ENCODE peak calls at places on chromosomes 6 and 20, in ten cellular contexts. M, N, I, L, Z, T, H, B, G and O are unnamed samples.

GRCh38 chr6:168794515-168794914 is 353.5 kb downstream of the SMOC2 start:
- DNase-seq in M (no peak), N (no peak), I (no peak), L (no peak), Z (no peak), T (no peak), H (no peak), B (no peak), G (no peak), O (no peak)

GRCh38 chr6:25963426-25964123 is 973 bp downstream of the TRIM38 start:
- DNase-seq in M (no peak), N (no peak), I (no peak), L (no peak), Z (no peak), T (no peak), H (peak), B (peak), G (no peak), O (no peak)

GRCh38 chr6:2558861-2559811 is 191.6 kb downstream of the MYLK4 start:
- DNase-seq in M (no peak), N (no peak), I (no peak), L (no peak), Z (no peak), T (no peak), H (no peak), B (no peak), G (no peak), O (no peak)

GRCh38 chr6:165571721-165572132 is 91.3 kb downstream of the PDE10A start:
- DNase-seq in M (no peak), N (no peak), I (no peak), L (no peak), Z (no peak), T (peak), H (no peak), B (no peak), G (no peak), O (no peak)

GRCh38 chr20:58010666-58011065 is 217.8 kb downstream of the ANKRD60 start:
- DNase-seq in M (no peak), N (no peak), I (no peak), L (no peak), Z (no peak), T (no peak), H (no peak), B (no peak), G (no peak), O (no peak)

GRCh38 chr20:36547186-36548005 is 6.1 kb downstream of the MYL9 start:
- DNase-seq in M (no peak), N (no peak), I (no peak), L (no peak), Z (no peak), T (no peak), H (no peak), B (no peak), G (no peak), O (no peak)

GRCh38 chr20:3276400-3277015 is 37.5 kb upstream of the SLC4A11 start:
- DNase-seq in M (no peak), N (peak), I (no peak), L (no peak), Z (no peak), T (peak), H (peak), B (peak), G (no peak), O (no peak)

GRCh38 chr20:32636278-32636677 is 37.5 kb downstream of the C20orf203 start:
- DNase-seq in M (no peak), N (no peak), I (no peak), L (no peak), Z (no peak), T (no peak), H (no peak), B (no peak), G (no peak), O (no peak)

GRCh38 chr6:16331328-16332174 is 93.2 kb downstream of the GMPR start:
- DNase-seq in M (peak), N (peak), I (peak), L (peak), Z (peak), T (peak), H (peak), B (peak), G (peak), O (peak)

GRCh38 chr6:152206072-152206818 is 398.8 kb downstream of the ESR1 start:
- DNase-seq in M (peak), N (no peak), I (no peak), L (peak), Z (no peak), T (no peak), H (no peak), B (peak), G (peak), O (peak)

GRCh38 chr6:121000381-121000780 is 333.9 kb downstream of the TBC1D32 start:
- DNase-seq in M (no peak), N (no peak), I (no peak), L (no peak), Z (no peak), T (no peak), H (no peak), B (no peak), G (no peak), O (no peak)

GRCh38 chr20:38843346-38843745 is 37.8 kb downstream of the PPP1R16B start:
- DNase-seq in M (no peak), N (no peak), I (no peak), L (no peak), Z (peak), T (no peak), H (no peak), B (no peak), G (no peak), O (peak)

GRCh38 chr6:38349795-38350194 is 289.9 kb downstream of the BTBD9 start:
- DNase-seq in M (no peak), N (no peak), I (no peak), L (no peak), Z (no peak), T (peak), H (no peak), B (no peak), G (no peak), O (no peak)

GRCh38 chr6:127515234-127515793 is 3.8 kb downstream of the MTCL3 start:
- DNase-seq in M (no peak), N (peak), I (no peak), L (peak), Z (peak), T (peak), H (no peak), B (peak), G (no peak), O (peak)

GRCh38 chr6:105326838-105327745 is 75.8 kb downstream of the PREP start:
- DNase-seq in M (no peak), N (no peak), I (no peak), L (no peak), Z (no peak), T (peak), H (peak), B (no peak), G (no peak), O (no peak)

GRCh38 chr6:166360243-166361079 is 18.1 kb upstream of the SFT2D1 start:
- DNase-seq in M (no peak), N (no peak), I (no peak), L (no peak), Z (no peak), T (no peak), H (no peak), B (no peak), G (no peak), O (no peak)

GRCh38 chr20:3995749-3996305 is 19.5 kb downstream of the RNF24 start:
- DNase-seq in M (no peak), N (no peak), I (no peak), L (no peak), Z (no peak), T (no peak), H (no peak), B (no peak), G (no peak), O (no peak)

GRCh38 chr20:60993647-60994046 is 258.4 kb upstream of the CDH4 start:
- DNase-seq in M (no peak), N (no peak), I (no peak), L (no peak), Z (no peak), T (no peak), H (no peak), B (no peak), G (no peak), O (no peak)

GRCh38 chr6:90663106-90663505 is 76.2 kb upstream of the MAP3K7 start:
- DNase-seq in M (no peak), N (no peak), I (no peak), L (no peak), Z (no peak), T (no peak), H (no peak), B (no peak), G (no peak), O (no peak)

GRCh38 chr20:54601831-54602515 is 126.6 kb downstream of the DOK5 start:
- DNase-seq in M (no peak), N (no peak), I (no peak), L (no peak), Z (no peak), T (no peak), H (no peak), B (no peak), G (no peak), O (no peak)